ENCODE peak calls at places on chromosomes 3 and 15, in eight cellular contexts. B is NCI-H1092; W is activated naive CD4-positive, alpha-beta T cell; F is mucosa of descending colon; Z is adipocyte; M is AG09319; J is amniotic stem cell; O is midbrain. G is an unnamed sample.

GRCh38 chr3:159872374-159873109 is 116.1 kb upstream of the IL12A start:
- DNase-seq in B (no peak), W (no peak), F (no peak), Z (peak; percentile 75), M (no peak), J (peak; percentile 77), O (no peak), G (no peak)

GRCh38 chr3:124669470-124669869 is 60.8 kb upstream of the UMPS start:
- DNase-seq in B (no peak), W (no peak), F (no peak), Z (peak; percentile 30), M (no peak), J (peak; percentile 27), O (no peak), G (no peak)

GRCh38 chr15:90868261-90868689 is at the start of gene FURIN:
- DNase-seq in B (no peak), W (no peak), F (peak; percentile 81), Z (no peak), M (no peak), J (no peak), O (no peak), G (no peak)

GRCh38 chr3:46541856-46542255 is 24.2 kb downstream of the LRRC2 start:
- DNase-seq in B (no peak), W (no peak), F (no peak), Z (no peak), M (no peak), J (no peak), O (no peak), G (no peak)

GRCh38 chr3:155465664-155466063 is 172.2 kb upstream of the STRIT1 start:
- DNase-seq in B (no peak), W (no peak), F (no peak), Z (no peak), M (no peak), J (no peak), O (no peak), G (no peak)

GRCh38 chr3:132803889-132804288 is 81.7 kb upstream of the NPHP3 start:
- DNase-seq in B (no peak), W (no peak), F (no peak), Z (peak; percentile 18), M (no peak), J (no peak), O (no peak), G (no peak)

GRCh38 chr3:49661281-49661680 is 12.9 kb upstream of the APEH start:
- DNase-seq in B (no peak), W (no peak), F (no peak), Z (no peak), M (no peak), J (no peak), O (no peak), G (no peak)

GRCh38 chr15:43056696-43057095 is 49.1 kb downstream of the UBR1 start:
- DNase-seq in B (no peak), W (no peak), F (no peak), Z (no peak), M (no peak), J (no peak), O (no peak), G (no peak)

GRCh38 chr3:55485208-55485791 is 1.8 kb downstream of the WNT5A start:
- DNase-seq in B (peak; percentile 24), W (no peak), F (peak; percentile 68), Z (peak; percentile 96), M (peak; percentile 82), J (peak; percentile 68), O (peak; percentile 81), G (peak; percentile 64)

GRCh38 chr15:89002281-89002761 is 85.9 kb upstream of the ABHD2 start:
- DNase-seq in B (no peak), W (no peak), F (peak; percentile 35), Z (peak; percentile 52), M (no peak), J (no peak), O (no peak), G (no peak)

GRCh38 chr3:41290736-41291135 is 91.4 kb downstream of the CTNNB1 start:
- DNase-seq in B (no peak), W (no peak), F (no peak), Z (no peak), M (no peak), J (no peak), O (peak; percentile 11), G (no peak)

GRCh38 chr15:78047631-78048409 is 29.7 kb downstream of the TBC1D2B start:
- DNase-seq in B (no peak), W (no peak), F (no peak), Z (peak; percentile 90), M (no peak), J (no peak), O (peak; percentile 47), G (no peak)

GRCh38 chr15:63420333-63420741 is 38.7 kb upstream of the CA12 start:
- DNase-seq in B (no peak), W (no peak), F (peak; percentile 52), Z (peak; percentile 45), M (no peak), J (no peak), O (no peak), G (no peak)

GRCh38 chr3:38628835-38629234 is 20.7 kb downstream of the SCN5A start:
- DNase-seq in B (no peak), W (no peak), F (no peak), Z (no peak), M (no peak), J (no peak), O (no peak), G (no peak)

GRCh38 chr15:40746916-40747418 is 8.1 kb downstream of the RMDN3 start:
- DNase-seq in B (no peak), W (no peak), F (no peak), Z (peak; percentile 51), M (no peak), J (no peak), O (no peak), G (no peak)

GRCh38 chr15:28128036-28128435 is 28.9 kb upstream of the OCA2 start:
- DNase-seq in B (no peak), W (no peak), F (peak; percentile 23), Z (no peak), M (no peak), J (no peak), O (peak; percentile 74), G (no peak)

GRCh38 chr3:158727499-158728377 is 4.5 kb downstream of the RARRES1 start:
- DNase-seq in B (peak; percentile 40), W (no peak), F (peak; percentile 84), Z (peak; percentile 91), M (no peak), J (peak; percentile 61), O (peak; percentile 72), G (peak; percentile 29)

GRCh38 chr15:98997312-98997711 is 10.3 kb downstream of the PGPEP1L start:
- DNase-seq in B (no peak), W (no peak), F (no peak), Z (no peak), M (no peak), J (no peak), O (no peak), G (no peak)

GRCh38 chr3:169041677-169042171 is 621.8 kb downstream of the MECOM start:
- DNase-seq in B (no peak), W (no peak), F (no peak), Z (peak; percentile 82), M (peak; percentile 28), J (peak; percentile 20), O (no peak), G (no peak)

GRCh38 chr3:28109829-28110228 is 131.6 kb upstream of the CMC1 start:
- DNase-seq in B (no peak), W (no peak), F (no peak), Z (no peak), M (no peak), J (no peak), O (no peak), G (no peak)

GRCh38 chr15:25673351-25673750 is 189.8 kb downstream of the ATP10A start:
- DNase-seq in B (no peak), W (no peak), F (no peak), Z (no peak), M (no peak), J (no peak), O (no peak), G (no peak)

GRCh38 chr3:38843898-38844297 is 27.9 kb upstream of the SCN10A start:
- DNase-seq in B (no peak), W (no peak), F (no peak), Z (peak; percentile 75), M (peak; percentile 37), J (peak; percentile 50), O (peak; percentile 8), G (no peak)

GRCh38 chr15:64503197-64503596 is 42.8 kb downstream of the ZNF609 start:
- DNase-seq in B (no peak), W (no peak), F (peak; percentile 15), Z (peak; percentile 24), M (no peak), J (no peak), O (peak; percentile 75), G (no peak)

GRCh38 chr3:127674099-127674792 is 1.5 kb downstream of the ABTB1 start:
- DNase-seq in B (no peak), W (no peak), F (peak; percentile 2), Z (no peak), M (no peak), J (no peak), O (no peak), G (no peak)

GRCh38 chr3:107969994-107970896 is 120.6 kb downstream of the CD47 start:
- DNase-seq in B (no peak), W (no peak), F (no peak), Z (peak; percentile 48), M (no peak), J (no peak), O (peak; percentile 15), G (no peak)

GRCh38 chr15:101251830-101252820 is at the start of gene CHSY1:
- DNase-seq in B (peak; percentile 55), W (peak; percentile 54), F (peak; percentile 90), Z (peak; percentile 97), M (peak; percentile 87), J (peak; percentile 91), O (peak; percentile 92), G (peak; percentile 91)

GRCh38 chr15:48481802-48482201 is 150.6 kb downstream of the DUT start:
- DNase-seq in B (no peak), W (no peak), F (no peak), Z (peak; percentile 53), M (no peak), J (no peak), O (no peak), G (no peak)

GRCh38 chr15:33975023-33975565 is 6.8 kb downstream of the CHRM5 start:
- DNase-seq in B (no peak), W (no peak), F (no peak), Z (peak; percentile 44), M (no peak), J (no peak), O (no peak), G (no peak)

GRCh38 chr3:101229681-101230080 is 90.7 kb downstream of the IMPG2 start:
- DNase-seq in B (no peak), W (no peak), F (peak; percentile 10), Z (peak; percentile 24), M (no peak), J (no peak), O (no peak), G (no peak)

GRCh38 chr3:144942093-144942492 is 970.5 kb downstream of the DIPK2A start:
- DNase-seq in B (no peak), W (no peak), F (no peak), Z (no peak), M (no peak), J (no peak), O (no peak), G (no peak)

GRCh38 chr3:45774581-45775505 is 21.5 kb downstream of the SLC6A20 start:
- DNase-seq in B (no peak), W (no peak), F (no peak), Z (no peak), M (no peak), J (no peak), O (no peak), G (no peak)

GRCh38 chr3:46668591-46668990 is 24.9 kb downstream of the ALS2CL start:
- DNase-seq in B (no peak), W (no peak), F (no peak), Z (no peak), M (no peak), J (no peak), O (no peak), G (no peak)

GRCh38 chr3:161096771-161097367 is 8.3 kb downstream of the B3GALNT1 start:
- DNase-seq in B (no peak), W (no peak), F (peak; percentile 33), Z (no peak), M (no peak), J (no peak), O (no peak), G (no peak)

GRCh38 chr3:30495172-30496124 is 111.0 kb upstream of the TGFBR2 start:
- DNase-seq in B (no peak), W (no peak), F (no peak), Z (peak; percentile 22), M (no peak), J (no peak), O (peak; percentile 7), G (no peak)